ENCODE peak calls at places on chromosome 17, in four cellular contexts. W is Panc1, E is HCT116, O is SK-N-SH. P is an unnamed sample.

GRCh38 chr17:27403480-27404005 is 52.7 kb upstream of the KSR1 start:
- DNase-seq in W (no peak), E (no peak), O (no peak), P (no peak)

GRCh38 chr17:80822700-80823410 is 168.8 kb upstream of the CHMP6 start:
- DNase-seq in E (no peak), W (no peak), O (no peak), P (no peak)

GRCh38 chr17:57540596-57540995 is 204.5 kb downstream of the CCDC182 start:
- DNase-seq in W (no peak), O (no peak), E (no peak), P (no peak)

GRCh38 chr17:27294689-27295630 is 1.0 kb downstream of the WSB1 start:
- DNase-seq in W (peak; percentile 41), O (peak; percentile 48), E (peak; percentile 24), P (peak; percentile 61)

GRCh38 chr17:82226170-82226808 is 2.6 kb upstream of the SLC16A3 start:
- DNase-seq in O (no peak), W (no peak), E (no peak), P (no peak)

GRCh38 chr17:65727832-65728231 is 166.4 kb upstream of the AXIN2 start:
- DNase-seq in W (no peak), O (no peak), E (no peak), P (no peak)

GRCh38 chr17:74260525-74260850 is 13.5 kb upstream of the DNAI2 start:
- DNase-seq in E (no peak), W (no peak), O (no peak), P (no peak)

GRCh38 chr17:1298616-1299015 is 19.2 kb downstream of the TRARG1 start:
- DNase-seq in O (no peak), W (no peak), E (no peak), P (no peak)

GRCh38 chr17:67689534-67690177 is 28.1 kb upstream of the NOL11 start:
- DNase-seq in E (peak; percentile 57), O (peak; percentile 77), W (peak; percentile 22), P (peak; percentile 44)

GRCh38 chr17:73784015-73784603 is 139.9 kb upstream of the SDK2 start:
- DNase-seq in O (no peak), W (no peak), E (no peak), P (no peak)

GRCh38 chr17:42329025-42329976 is 41.0 kb downstream of the STAT5A start:
- DNase-seq in E (no peak), W (no peak), O (no peak), P (no peak)

GRCh38 chr17:47856830-47857229 is 5.9 kb upstream of the SP6 start:
- DNase-seq in W (no peak), E (no peak), O (no peak), P (no peak)

GRCh38 chr17:58364270-58364942 is 12.4 kb upstream of the SUPT4H1 start:
- DNase-seq in E (no peak), O (no peak), W (no peak), P (peak; percentile 48)

GRCh38 chr17:73773702-73774101 is 129.5 kb upstream of the SDK2 start:
- DNase-seq in E (no peak), W (no peak), O (no peak), P (no peak)

GRCh38 chr17:17325228-17325627 is 22.1 kb downstream of the NT5M start:
- DNase-seq in W (no peak), O (no peak), E (no peak), P (no peak)

GRCh38 chr17:42908872-42909700 is 8.5 kb downstream of the G6PC1 start:
- DNase-seq in O (no peak), W (no peak), E (no peak), P (no peak)

GRCh38 chr17:29051731-29052130 is 8.8 kb downstream of the PIPOX start:
- DNase-seq in O (no peak), W (no peak), E (no peak), P (no peak)

GRCh38 chr17:29049541-29050150 is 6.7 kb downstream of the PIPOX start:
- DNase-seq in W (no peak), E (no peak), O (peak; percentile 62), P (no peak)

GRCh38 chr17:29050176-29050575 is 7.2 kb downstream of the PIPOX start:
- DNase-seq in W (no peak), E (no peak), O (no peak), P (no peak)

GRCh38 chr17:29048440-29049360 is 5.8 kb downstream of the PIPOX start:
- DNase-seq in W (no peak), O (peak; percentile 80), E (no peak), P (no peak)

GRCh38 chr17:29051194-29051593 is 8.3 kb downstream of the PIPOX start:
- DNase-seq in E (no peak), O (no peak), W (no peak), P (no peak)
- H3K27me3 ChIP-seq in E (peaks cover 9% of the 10 kb centered on the region), O (no peaks in the 10 kb centered on the region), W (peaks cover 13% of the 10 kb centered on the region), P (no peaks in the 10 kb centered on the region)

GRCh38 chr17:49819651-49820050 is 28.2 kb downstream of the TAC4 start:
- DNase-seq in O (no peak), E (no peak), W (no peak), P (no peak)
- TF ChIP-seq POLR2AphosphoS5 in O (no peak), E (no peak), W (no peak), P (no peak)

GRCh38 chr17:55261311-55261710 is 3.4 kb upstream of the HLF start:
- DNase-seq in W (no peak), E (no peak), O (no peak), P (no peak)

GRCh38 chr17:55265434-55266021 is 768 bp downstream of the HLF start:
- DNase-seq in E (no peak), O (peak; percentile 82), W (no peak), P (no peak)

GRCh38 chr17:55264640-55265298 is at the start of gene HLF:
- DNase-seq in W (no peak), E (peak; percentile 58), O (peak; percentile 100), P (peak; percentile 81)

GRCh38 chr17:55264273-55264639 is 504 bp upstream of the HLF start:
- DNase-seq in W (no peak), O (peak; percentile 62), E (no peak), P (no peak)

DNA sequence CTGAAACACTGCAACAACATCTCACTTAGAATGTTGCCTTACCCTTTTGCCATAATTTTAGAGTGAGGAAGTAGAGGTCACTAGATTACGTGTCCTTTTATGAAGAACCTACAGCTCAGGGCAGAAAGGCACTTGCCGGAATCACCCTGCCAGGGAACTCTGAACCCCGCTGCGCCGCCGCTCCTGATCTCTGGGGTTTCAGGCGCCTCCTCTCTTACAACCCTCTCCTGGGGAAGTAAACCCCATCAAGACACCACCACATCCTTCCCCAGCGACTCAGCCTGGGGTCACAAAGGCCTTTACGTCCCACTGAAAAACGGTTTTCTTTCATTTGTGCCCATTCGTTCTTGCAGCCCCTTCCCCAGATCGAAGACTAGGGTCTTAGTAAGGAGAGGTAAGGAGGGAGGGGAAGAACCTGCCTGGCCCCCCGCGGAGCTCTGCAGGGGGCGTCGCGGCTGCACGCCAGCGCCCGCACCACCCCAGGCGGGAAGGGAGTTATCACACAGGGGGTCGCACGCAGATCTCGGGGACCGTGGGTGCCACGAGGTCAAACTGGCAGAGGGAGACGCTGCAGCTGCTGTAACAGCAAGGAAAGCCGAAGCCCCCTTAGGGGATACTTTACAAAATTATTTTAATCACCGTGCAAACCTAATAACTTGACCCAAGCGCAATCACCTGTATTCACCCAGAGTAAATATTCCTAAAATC is 1.0 kb upstream of the HLF start:
- DNase-seq in E (no peak), O (peak; percentile 52), W (no peak), P (no peak)
- H3K27me3 ChIP-seq in E (no peaks in the 10 kb centered on the region), O (peaks cover 20% of the 10 kb centered on the region), W (peaks cover 55% of the 10 kb centered on the region), P (peaks cover 24% of the 10 kb centered on the region)

GRCh38 chr17:4810696-4811289 is 3.8 kb downstream of the PLD2 start:
- DNase-seq in E (no peak), O (no peak), W (no peak), P (no peak)

GRCh38 chr17:4808378-4808767 is 1.4 kb downstream of the PLD2 start:
- DNase-seq in E (no peak), O (no peak), W (no peak), P (peak; percentile 80)

GRCh38 chr17:4807534-4808377 is 804 bp downstream of the PLD2 start:
- DNase-seq in O (peak; percentile 70), W (no peak), E (no peak), P (no peak)

GRCh38 chr17:4806420-4806769 is 557 bp upstream of the PLD2 start:
- DNase-seq in W (no peak), E (no peak), O (no peak), P (no peak)

GRCh38 chr17:4806770-4807533 is at the start of gene PLD2:
- DNase-seq in E (peak; percentile 42), O (peak; percentile 100), W (no peak), P (peak; percentile 91)
- TF ChIP-seq POLR2AphosphoS5 in E (peak; percentile 88), O (peak; percentile 67), W (peak; percentile 32), P (no peak)

GRCh38 chr17:63482509-63482908 is 5.6 kb downstream of the ACE start:
- DNase-seq in W (no peak), E (no peak), O (peak; percentile 31), P (no peak)
- H3K27me3 ChIP-seq in W (no peaks in the 10 kb centered on the region), E (no peaks in the 10 kb centered on the region), O (no peaks in the 10 kb centered on the region), P (no peaks in the 10 kb centered on the region)

GRCh38 chr17:10992097-10992496 is 154.2 kb upstream of the PIRT start:
- DNase-seq in W (no peak), E (no peak), O (no peak), P (no peak)
- TF ChIP-seq POLR2AphosphoS5 in W (no peak), E (no peak), O (no peak), P (no peak)

GRCh38 chr17:79368521-79368920 is 242.3 kb downstream of the RBFOX3 start:
- DNase-seq in E (no peak), W (no peak), O (no peak), P (no peak)
- H3K27me3 ChIP-seq in E (peaks cover 61% of the 10 kb centered on the region), W (peaks cover 20% of the 10 kb centered on the region), O (peaks cover 34% of the 10 kb centered on the region), P (peaks cover 34% of the 10 kb centered on the region)

GRCh38 chr17:70298929-70299529 is 129.7 kb downstream of the KCNJ2 start:
- DNase-seq in E (no peak), W (no peak), O (no peak), P (no peak)

GRCh38 chr17:70296456-70296855 is 127.1 kb downstream of the KCNJ2 start:
- DNase-seq in O (no peak), E (no peak), W (no peak), P (no peak)

GRCh38 chr17:70295732-70296131 is 126.4 kb downstream of the KCNJ2 start:
- DNase-seq in W (no peak), O (no peak), E (no peak), P (no peak)

GRCh38 chr17:70295329-70295728 is 126.0 kb downstream of the KCNJ2 start:
- DNase-seq in O (no peak), W (no peak), E (no peak), P (no peak)

GRCh38 chr17:70297397-70297796 is 128.1 kb downstream of the KCNJ2 start:
- DNase-seq in O (no peak), W (no peak), E (no peak), P (no peak)
- TF ChIP-seq POLR2AphosphoS5 in O (no peak), W (no peak), E (no peak), P (no peak)

P was measured in stomach.